ENCODE peak calls at places on chromosomes 13 and 19, in ten cellular contexts. U is cardiac fibroblast; A is tibial artery; I is gastrocnemius medialis; K is astrocyte; X is fibroblast of the aortic adventitia; J is CD8-positive, alpha-beta memory T cell; Q is naive thymus-derived CD4-positive, alpha-beta T cell; R is left ventricle myocardium inferior; D is CD8-positive, alpha-beta T cell. O is an unnamed sample.

GRCh38 chr13:80664930-80665329 is 324.0 kb upstream of the SPRY2 start:
- DNase-seq in U (peak), A (no peak), I (no peak), K (no peak), X (peak), J (no peak), Q (no peak), R (no peak), D (no peak), O (no peak)

GRCh38 chr13:41764558-41764957 is 196.4 kb downstream of the VWA8 start:
- DNase-seq in U (no peak), A (no peak), I (no peak), K (no peak), X (no peak), J (no peak), Q (no peak), R (no peak), D (no peak), O (no peak)

GRCh38 chr13:113796948-113797676 is 38.1 kb downstream of the TMEM255B start:
- DNase-seq in U (no peak), A (no peak), I (no peak), K (no peak), X (no peak), J (no peak), Q (no peak), R (no peak), D (no peak), O (no peak)

GRCh38 chr19:3413796-3414327 is 47.5 kb downstream of the NFIC start:
- DNase-seq in U (no peak), A (no peak), I (no peak), K (no peak), X (no peak), J (no peak), Q (no peak), R (no peak), D (no peak), O (no peak)

GRCh38 chr19:35299523-35300339 is 7.8 kb downstream of the MAG start:
- DNase-seq in U (no peak), A (no peak), I (no peak), K (no peak), X (no peak), J (no peak), Q (no peak), R (no peak), D (no peak), O (no peak)

GRCh38 chr13:53151692-53152421 is 123.2 kb downstream of the OLFM4 start:
- DNase-seq in U (peak), A (peak), I (no peak), K (no peak), X (no peak), J (no peak), Q (no peak), R (no peak), D (peak), O (peak)

GRCh38 chr13:29520671-29521070 is 74.8 kb downstream of the SLC7A1 start:
- DNase-seq in U (peak), A (no peak), I (no peak), K (peak), X (peak), J (no peak), Q (no peak), R (no peak), D (no peak), O (peak)

GRCh38 chr19:30620354-30620753 is 248.2 kb downstream of the ZNF536 start:
- DNase-seq in U (no peak), A (no peak), I (no peak), K (no peak), X (no peak), J (no peak), Q (no peak), R (no peak), D (no peak), O (no peak)

GRCh38 chr19:39409886-39410619 is 2.4 kb upstream of the PLEKHG2 start:
- DNase-seq in U (peak), A (peak), I (peak), K (no peak), X (peak), J (peak), Q (peak), R (peak), D (peak), O (peak)

GRCh38 chr19:16445238-16446107 is 26.3 kb downstream of the EPS15L1 start:
- DNase-seq in U (peak), A (no peak), I (no peak), K (peak), X (no peak), J (no peak), Q (no peak), R (no peak), D (no peak), O (peak)

GRCh38 chr19:5186293-5187050 is 154.1 kb downstream of the PTPRS start:
- DNase-seq in U (peak), A (no peak), I (no peak), K (peak), X (peak), J (no peak), Q (no peak), R (no peak), D (no peak), O (peak)

GRCh38 chr19:6527893-6528543 is 2.8 kb upstream of the TNFSF9 start:
- DNase-seq in U (no peak), A (no peak), I (no peak), K (no peak), X (no peak), J (no peak), Q (no peak), R (no peak), D (no peak), O (no peak)

GRCh38 chr19:9847087-9847671 is 12.1 kb downstream of the PIN1 start:
- DNase-seq in U (peak), A (peak), I (no peak), K (peak), X (peak), J (no peak), Q (no peak), R (no peak), D (peak), O (peak)

GRCh38 chr13:95641291-95641811 is 3.2 kb downstream of the DZIP1 start:
- DNase-seq in U (peak), A (no peak), I (no peak), K (peak), X (no peak), J (no peak), Q (no peak), R (no peak), D (no peak), O (no peak)

GRCh38 chr13:80012281-80012680 is 328.6 kb downstream of the SPRY2 start:
- DNase-seq in U (peak), A (no peak), I (no peak), K (no peak), X (no peak), J (no peak), Q (no peak), R (no peak), D (no peak), O (no peak)

GRCh38 chr13:51746802-51747201 is 57.2 kb downstream of the DHRS12 start:
- DNase-seq in U (no peak), A (no peak), I (no peak), K (no peak), X (peak), J (no peak), Q (no peak), R (no peak), D (no peak), O (no peak)

GRCh38 chr13:110820311-110820710 is 94.6 kb downstream of the ANKRD10 start:
- DNase-seq in U (no peak), A (no peak), I (no peak), K (no peak), X (no peak), J (no peak), Q (no peak), R (no peak), D (no peak), O (no peak)

GRCh38 chr19:51108805-51109146 is 567 bp upstream of the CTU1 start:
- DNase-seq in U (no peak), A (no peak), I (no peak), K (no peak), X (no peak), J (no peak), Q (no peak), R (no peak), D (no peak), O (no peak)

GRCh38 chr19:10808937-10809655 is 26.9 kb downstream of the TMED1 start:
- DNase-seq in U (peak), A (no peak), I (no peak), K (peak), X (peak), J (no peak), Q (no peak), R (no peak), D (peak), O (peak)

GRCh38 chr19:40674291-40674690 is 16.2 kb downstream of the NUMBL start:
- DNase-seq in U (no peak), A (no peak), I (no peak), K (no peak), X (peak), J (no peak), Q (no peak), R (no peak), D (no peak), O (no peak)

GRCh38 chr13:92602560-92602959 is 624.0 kb upstream of the GPC6 start:
- DNase-seq in U (peak), A (no peak), I (no peak), K (peak), X (no peak), J (no peak), Q (no peak), R (no peak), D (no peak), O (peak)

GRCh38 chr19:38434549-38435051 is 1.1 kb downstream of the RYR1 start:
- DNase-seq in U (no peak), A (peak), I (peak), K (no peak), X (no peak), J (no peak), Q (no peak), R (peak), D (no peak), O (peak)

GRCh38 chr13:53074119-53074518 is 45.5 kb downstream of the OLFM4 start:
- DNase-seq in U (no peak), A (no peak), I (no peak), K (no peak), X (no peak), J (no peak), Q (no peak), R (no peak), D (no peak), O (no peak)

GRCh38 chr19:7871530-7872305 is 2.5 kb downstream of the PRR36 start:
- DNase-seq in U (peak), A (peak), I (no peak), K (peak), X (peak), J (peak), Q (peak), R (peak), D (peak), O (peak)

GRCh38 chr13:97946951-97947588 is 6.4 kb upstream of the IPO5 start:
- DNase-seq in U (peak), A (no peak), I (no peak), K (peak), X (peak), J (no peak), Q (no peak), R (no peak), D (no peak), O (peak)

GRCh38 chr13:23578411-23579071 is 8.3 kb downstream of the TNFRSF19 start:
- DNase-seq in U (peak), A (peak), I (peak), K (peak), X (peak), J (peak), Q (peak), R (peak), D (peak), O (peak)

GRCh38 chr13:88627071-88627470 is 955.9 kb downstream of the SLITRK5 start:
- DNase-seq in U (no peak), A (no peak), I (no peak), K (no peak), X (no peak), J (no peak), Q (no peak), R (no peak), D (no peak), O (no peak)

GRCh38 chr13:103203750-103204330 is 137.6 kb upstream of the SLC10A2 start:
- DNase-seq in U (no peak), A (no peak), I (no peak), K (no peak), X (no peak), J (no peak), Q (no peak), R (no peak), D (no peak), O (no peak)

DNA sequence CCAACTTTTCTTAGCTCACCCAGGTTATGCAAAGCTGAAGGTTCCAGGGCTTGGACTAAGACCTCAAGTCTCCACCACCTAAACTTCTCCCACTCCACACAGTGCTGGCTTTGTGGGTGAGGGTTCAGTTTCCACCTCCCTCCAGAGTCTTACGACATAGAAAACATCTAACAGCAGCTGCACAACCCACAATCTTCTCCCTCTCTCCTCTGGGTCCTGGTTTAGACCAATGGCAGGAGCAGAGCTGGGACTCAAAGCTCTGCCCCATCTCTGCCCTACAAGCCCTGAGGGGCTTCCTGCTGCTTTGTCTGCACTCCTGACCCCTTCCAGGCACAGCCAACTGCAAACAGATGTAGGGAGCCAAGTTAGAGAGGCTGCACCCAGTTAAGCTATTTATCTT is 16.0 kb downstream of the IRGC start:
- DNase-seq in U (no peak), A (no peak), I (no peak), K (no peak), X (no peak), J (no peak), Q (no peak), R (no peak), D (no peak), O (peak)
- H3K4me3 ChIP-seq in U (no peak), A (no peak), I (no peak), K (no peak), X (no peak), J (no peak), Q (no peak), R (no peak), D (no peak), O (no peak)

DNA sequence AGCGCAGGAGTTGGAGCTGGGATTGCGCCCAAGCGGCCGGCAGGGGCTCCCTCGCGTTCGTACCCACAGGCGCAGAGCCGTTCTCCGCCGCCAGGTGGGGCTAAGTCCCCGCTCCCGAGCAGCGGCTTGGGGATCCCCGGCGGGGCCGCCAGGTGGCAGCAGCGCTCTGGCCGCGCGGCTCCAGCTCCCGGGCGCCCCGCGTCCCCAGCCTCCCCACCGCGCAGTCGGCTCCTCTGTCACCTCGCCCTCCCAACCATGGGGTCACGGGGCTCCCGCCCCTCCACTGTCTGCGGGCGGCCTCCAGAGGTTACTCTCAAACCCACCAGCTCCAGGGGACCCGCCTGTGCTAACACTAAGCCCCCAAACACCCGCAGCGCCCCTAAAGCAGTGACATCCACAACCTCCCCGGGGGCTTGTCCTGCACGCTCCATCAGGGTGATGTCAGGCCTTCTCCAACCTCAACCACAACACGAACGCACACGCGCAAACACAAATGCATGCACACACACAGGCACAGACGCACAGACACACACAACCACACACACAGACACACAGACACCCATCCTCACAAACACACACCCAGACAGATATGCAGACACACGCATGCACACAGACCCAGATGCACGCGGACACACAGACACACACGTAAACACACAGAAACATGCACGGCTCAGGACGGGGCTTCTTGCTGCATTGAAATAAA is 18.4 kb upstream of the KCTD15 start:
- DNase-seq in U (peak), A (peak), I (peak), K (no peak), X (peak), J (peak), Q (peak), R (peak), D (peak), O (no peak)
- H3K4me3 ChIP-seq in U (no peak), A (no peak), I (no peak), K (no peak), X (no peak), J (no peak), Q (peak), R (peak), D (no peak), O (no peak)

GRCh38 chr13:99892189-99892588 is 79.4 kb downstream of the ZIC5 start:
- DNase-seq in U (no peak), A (no peak), I (no peak), K (no peak), X (no peak), J (no peak), Q (no peak), R (no peak), D (no peak), O (no peak)
- H3K4me3 ChIP-seq in U (no peak), A (no peak), I (no peak), K (peak), X (no peak), J (no peak), Q (no peak), R (no peak), D (no peak), O (no peak)

GRCh38 chr19:48735031-48735615 is 5.3 kb downstream of the RASIP1 start:
- DNase-seq in U (no peak), A (no peak), I (no peak), K (peak), X (no peak), J (no peak), Q (no peak), R (no peak), D (no peak), O (no peak)
- H3K4me3 ChIP-seq in U (no peak), A (no peak), I (no peak), K (peak), X (no peak), J (no peak), Q (no peak), R (peak), D (no peak), O (peak)

GRCh38 chr19:42286349-42287016 is 15.4 kb upstream of the PRR19 start:
- DNase-seq in U (peak), A (no peak), I (no peak), K (no peak), X (peak), J (no peak), Q (no peak), R (peak), D (no peak), O (no peak)
- H3K4me3 ChIP-seq in U (no peak), A (peak), I (no peak), K (no peak), X (peak), J (no peak), Q (no peak), R (peak), D (no peak), O (peak)

GRCh38 chr19:289651-290538 is 1.3 kb downstream of the PLPP2 start:
- DNase-seq in U (peak), A (no peak), I (no peak), K (peak), X (no peak), J (no peak), Q (no peak), R (no peak), D (peak), O (no peak)
- H3K4me3 ChIP-seq in U (no peak), A (no peak), I (no peak), K (no peak), X (peak), J (no peak), Q (no peak), R (peak), D (no peak), O (peak)

DNA sequence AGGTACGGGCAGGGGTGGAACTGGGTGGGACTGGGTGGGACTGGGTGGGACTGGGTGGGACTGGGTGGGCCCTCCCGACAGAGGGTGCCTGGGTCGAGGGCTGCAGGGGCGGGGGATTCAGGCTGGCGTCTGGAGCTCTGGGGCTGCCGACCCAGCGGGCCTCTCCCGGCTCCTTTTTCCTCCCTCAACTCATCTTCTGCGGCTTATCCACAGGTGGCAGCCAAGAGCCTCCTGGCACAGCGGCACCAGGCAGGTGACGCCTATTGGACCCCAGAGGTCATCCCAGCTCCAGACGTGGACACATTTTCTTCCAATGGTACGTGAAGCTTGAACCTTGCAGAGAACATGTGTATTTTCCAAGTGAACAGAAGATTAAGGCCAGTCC is 533 bp downstream of the ZNF544 start:
- DNase-seq in U (peak), A (no peak), I (no peak), K (peak), X (peak), J (no peak), Q (no peak), R (no peak), D (no peak), O (peak)
- H3K4me3 ChIP-seq in U (peak), A (peak), I (peak), K (peak), X (peak), J (peak), Q (peak), R (peak), D (peak), O (peak)

DNA sequence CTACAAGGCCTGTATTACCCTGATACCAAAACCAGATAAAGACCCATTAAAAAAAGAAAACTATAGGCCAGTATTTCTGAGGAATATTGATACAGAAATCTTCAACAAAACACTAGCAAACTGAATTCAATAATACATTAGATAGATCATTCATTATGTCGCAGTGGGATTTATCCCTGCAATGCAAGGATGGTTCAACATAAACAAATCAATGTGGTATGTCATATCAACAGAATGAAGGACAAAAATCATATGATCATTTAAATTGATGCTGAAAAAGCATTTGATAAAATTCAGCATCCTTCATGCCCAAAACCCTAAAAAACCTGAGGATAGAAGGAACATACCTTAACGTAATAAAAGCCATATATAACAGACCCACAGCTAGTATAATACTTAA is 50.0 kb downstream of the RB1 start:
- DNase-seq in U (no peak), A (no peak), I (no peak), K (no peak), X (no peak), J (no peak), Q (no peak), R (no peak), D (no peak), O (no peak)
- H3K4me3 ChIP-seq in U (no peak), A (no peak), I (no peak), K (no peak), X (no peak), J (no peak), Q (no peak), R (no peak), D (no peak), O (no peak)

O was measured in skeletal muscle cell.